ENCODE peak calls at places on chromosomes 3 and 15, in six cellular contexts. One of them, this sample, is unnamed. For H3K36me3, the result is how much of the 10 kb centered on the place peaks cover.

GRCh38 chr3:127779747-127780146 is 42.6 kb downstream of the MGLL start:
- DNase-seq in neuronal stem cell: no peak
- DNase-seq in IMR-90: peak
- DNase-seq in trophoblast cell: no peak
- DNase-seq in mesenchymal stem cell: peak
- DNase-seq in H1: no peak
- DNase-seq in this sample: no peak

GRCh38 chr3:11507719-11508118 is 136.0 kb downstream of the VGLL4 start:
- DNase-seq in neuronal stem cell: no peak
- DNase-seq in IMR-90: peak
- DNase-seq in mesenchymal stem cell: peak
- DNase-seq in H1: no peak
- DNase-seq in trophoblast cell: no peak
- DNase-seq in this sample: peak

GRCh38 chr15:93520206-93520605 is 431.2 kb upstream of the RGMA start:
- DNase-seq in H1: no peak
- DNase-seq in trophoblast cell: no peak
- DNase-seq in neuronal stem cell: no peak
- DNase-seq in mesenchymal stem cell: no peak
- DNase-seq in IMR-90: no peak
- DNase-seq in this sample: peak

GRCh38 chr3:179113903-179114302 is 34.3 kb upstream of the PIK3CA start:
- DNase-seq in neuronal stem cell: no peak
- DNase-seq in H1: no peak
- DNase-seq in IMR-90: peak
- DNase-seq in mesenchymal stem cell: peak
- DNase-seq in trophoblast cell: no peak
- DNase-seq in this sample: no peak

GRCh38 chr3:109047366-109047765 is 70.6 kb downstream of the MORC1 start:
- DNase-seq in H1: no peak
- DNase-seq in neuronal stem cell: no peak
- DNase-seq in IMR-90: no peak
- DNase-seq in mesenchymal stem cell: no peak
- DNase-seq in trophoblast cell: no peak
- DNase-seq in this sample: no peak

GRCh38 chr3:63328386-63328785 is 50.3 kb downstream of the SYNPR start:
- DNase-seq in H1: no peak
- DNase-seq in trophoblast cell: peak
- DNase-seq in mesenchymal stem cell: peak
- DNase-seq in IMR-90: peak
- DNase-seq in neuronal stem cell: no peak
- DNase-seq in this sample: no peak

GRCh38 chr15:89494941-89495637 is 1.3 kb downstream of the RHCG start:
- DNase-seq in neuronal stem cell: peak
- DNase-seq in H1: no peak
- DNase-seq in mesenchymal stem cell: no peak
- DNase-seq in trophoblast cell: peak
- DNase-seq in IMR-90: no peak
- DNase-seq in this sample: peak

GRCh38 chr3:171453175-171453868 is 6.9 kb downstream of the TNIK start:
- DNase-seq in IMR-90: no peak
- DNase-seq in mesenchymal stem cell: no peak
- DNase-seq in H1: no peak
- DNase-seq in neuronal stem cell: peak
- DNase-seq in trophoblast cell: no peak
- DNase-seq in this sample: peak

GRCh38 chr3:195180490-195181106 is 90.4 kb downstream of the XXYLT1 start:
- DNase-seq in trophoblast cell: no peak
- DNase-seq in H1: no peak
- DNase-seq in IMR-90: no peak
- DNase-seq in neuronal stem cell: no peak
- DNase-seq in mesenchymal stem cell: peak
- DNase-seq in this sample: no peak

GRCh38 chr15:67068724-67069400 is 3.5 kb downstream of the SMAD3 start:
- DNase-seq in H1: no peak
- DNase-seq in trophoblast cell: no peak
- DNase-seq in mesenchymal stem cell: peak
- DNase-seq in neuronal stem cell: no peak
- DNase-seq in IMR-90: peak
- DNase-seq in this sample: no peak

GRCh38 chr3:48414376-48415250 is 15.3 kb downstream of the PLXNB1 start:
- DNase-seq in neuronal stem cell: no peak
- DNase-seq in trophoblast cell: no peak
- DNase-seq in H1: no peak
- DNase-seq in mesenchymal stem cell: no peak
- DNase-seq in IMR-90: no peak
- DNase-seq in this sample: no peak

GRCh38 chr3:48417529-48418108 is 12.3 kb downstream of the PLXNB1 start:
- DNase-seq in neuronal stem cell: no peak
- DNase-seq in mesenchymal stem cell: no peak
- DNase-seq in trophoblast cell: no peak
- DNase-seq in IMR-90: no peak
- DNase-seq in H1: no peak
- DNase-seq in this sample: no peak

GRCh38 chr3:48416546-48416945 is 13.3 kb downstream of the PLXNB1 start:
- DNase-seq in H1: no peak
- DNase-seq in neuronal stem cell: no peak
- DNase-seq in mesenchymal stem cell: no peak
- DNase-seq in trophoblast cell: no peak
- DNase-seq in IMR-90: no peak
- DNase-seq in this sample: no peak

GRCh38 chr3:48415251-48415953 is 14.5 kb downstream of the PLXNB1 start:
- DNase-seq in mesenchymal stem cell: no peak
- DNase-seq in trophoblast cell: no peak
- DNase-seq in IMR-90: no peak
- DNase-seq in H1: no peak
- DNase-seq in neuronal stem cell: no peak
- DNase-seq in this sample: no peak

DNA sequence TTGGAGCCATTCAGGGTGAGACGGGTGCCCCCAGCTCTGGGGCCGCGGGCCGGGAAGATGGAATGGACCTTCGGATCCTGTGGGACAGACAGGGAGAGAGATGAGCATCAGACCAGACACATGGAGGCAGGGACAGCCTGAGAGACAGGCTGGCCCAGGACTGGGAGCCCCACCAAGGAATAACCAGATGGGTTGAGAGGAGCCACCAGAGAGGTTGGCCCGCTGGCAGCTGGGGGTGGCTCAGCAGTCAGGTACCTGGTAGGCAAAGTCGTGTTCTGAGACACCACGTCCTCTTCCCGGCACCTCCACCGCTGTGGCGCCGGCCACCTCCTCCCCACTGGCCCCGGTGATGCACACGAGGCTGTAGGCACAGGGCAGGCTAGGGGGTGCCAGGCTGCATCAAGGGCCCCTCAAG is 13.8 kb downstream of the PLXNB1 start:
- DNase-seq in neuronal stem cell: no peak
- DNase-seq in trophoblast cell: no peak
- DNase-seq in mesenchymal stem cell: no peak
- DNase-seq in H1: no peak
- DNase-seq in IMR-90: no peak
- DNase-seq in this sample: no peak
- H3K36me3 ChIP-seq in neuronal stem cell: half or more
- H3K36me3 ChIP-seq in trophoblast cell: half or more
- H3K36me3 ChIP-seq in mesenchymal stem cell: half or more
- H3K36me3 ChIP-seq in H1: half or more
- H3K36me3 ChIP-seq in IMR-90: half or more
- H3K36me3 ChIP-seq in this sample: under half

GRCh38 chr3:110686691-110687090 is 384.9 kb upstream of the NECTIN3 start:
- DNase-seq in H1: no peak
- DNase-seq in neuronal stem cell: no peak
- DNase-seq in trophoblast cell: no peak
- DNase-seq in IMR-90: peak
- DNase-seq in mesenchymal stem cell: no peak
- DNase-seq in this sample: no peak
- H2AK5ac ChIP-seq in H1: no peak
- H2AK5ac ChIP-seq in neuronal stem cell: no peak
- H2AK5ac ChIP-seq in trophoblast cell: no peak
- H2AK5ac ChIP-seq in IMR-90: no peak
- H2AK5ac ChIP-seq in mesenchymal stem cell: no peak
- H2AK5ac ChIP-seq in this sample: no peak

GRCh38 chr15:42182328-42182901 is 25.7 kb downstream of the VPS39 start:
- DNase-seq in trophoblast cell: peak
- DNase-seq in neuronal stem cell: no peak
- DNase-seq in H1: no peak
- DNase-seq in mesenchymal stem cell: no peak
- DNase-seq in IMR-90: no peak
- DNase-seq in this sample: no peak
- H3K36me3 ChIP-seq in trophoblast cell: under half
- H3K36me3 ChIP-seq in neuronal stem cell: half or more
- H3K36me3 ChIP-seq in H1: under half
- H3K36me3 ChIP-seq in mesenchymal stem cell: under half
- H3K36me3 ChIP-seq in IMR-90: under half
- H3K36me3 ChIP-seq in this sample: under half

DNA sequence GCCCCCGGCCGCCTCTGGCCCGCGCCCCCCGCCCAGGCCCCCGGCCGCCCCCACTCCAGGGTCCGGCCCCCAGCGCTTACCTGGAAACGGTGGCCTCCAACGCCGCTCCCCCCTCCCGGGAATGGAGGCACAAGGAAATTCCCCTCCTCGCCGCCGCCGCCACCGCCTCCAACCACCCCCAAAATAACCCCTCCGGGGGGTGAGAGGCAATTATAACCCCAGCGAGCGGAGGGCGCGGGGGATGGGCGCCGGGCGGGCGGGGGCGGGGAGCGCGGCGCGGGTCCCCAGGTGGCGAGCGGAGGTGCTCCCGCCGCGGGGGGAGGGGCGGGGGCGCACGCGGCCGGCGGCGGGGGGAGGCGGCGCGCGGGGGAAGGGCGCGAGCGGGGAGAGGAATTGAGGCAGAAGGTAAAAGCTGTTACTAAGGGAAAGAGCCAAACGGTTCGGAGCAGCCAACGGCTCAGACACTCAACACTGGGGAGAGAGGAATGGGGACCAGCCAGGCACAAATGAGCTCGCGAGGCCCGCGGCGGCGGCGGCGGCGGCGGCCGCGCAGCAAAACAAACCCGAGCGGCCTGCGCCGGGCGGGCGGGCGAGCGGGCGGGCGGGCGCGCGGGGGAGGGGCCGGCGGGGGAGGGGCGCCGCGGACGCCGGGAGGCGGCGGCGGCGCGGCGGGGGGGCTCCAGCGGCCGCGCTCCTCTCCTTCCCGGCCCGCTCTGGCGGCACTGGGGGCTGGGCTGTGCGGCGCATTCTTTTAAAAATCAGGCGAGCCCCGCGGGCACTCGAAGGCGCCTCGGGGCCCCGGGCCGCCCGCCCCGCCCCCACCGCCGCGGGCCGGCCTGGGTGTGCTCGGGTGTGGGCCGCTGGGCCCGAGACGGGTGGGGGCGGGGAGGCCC is at the start of gene TBL1XR1:
- DNase-seq in mesenchymal stem cell: peak
- DNase-seq in H1: peak
- DNase-seq in IMR-90: peak
- DNase-seq in neuronal stem cell: peak
- DNase-seq in trophoblast cell: peak
- DNase-seq in this sample: peak
- H2AK5ac ChIP-seq in mesenchymal stem cell: peak
- H2AK5ac ChIP-seq in H1: peak
- H2AK5ac ChIP-seq in IMR-90: peak
- H2AK5ac ChIP-seq in neuronal stem cell: peak
- H2AK5ac ChIP-seq in trophoblast cell: peak
- H2AK5ac ChIP-seq in this sample: peak

GRCh38 chr3:40532252-40532651 is 7.5 kb downstream of the ZNF621 start:
- DNase-seq in mesenchymal stem cell: no peak
- DNase-seq in H1: no peak
- DNase-seq in neuronal stem cell: no peak
- DNase-seq in trophoblast cell: peak
- DNase-seq in IMR-90: no peak
- DNase-seq in this sample: no peak
- H3K36me3 ChIP-seq in mesenchymal stem cell: under half
- H3K36me3 ChIP-seq in H1: under half
- H3K36me3 ChIP-seq in neuronal stem cell: half or more
- H3K36me3 ChIP-seq in trophoblast cell: under half
- H3K36me3 ChIP-seq in IMR-90: half or more
- H3K36me3 ChIP-seq in this sample: under half

DNA sequence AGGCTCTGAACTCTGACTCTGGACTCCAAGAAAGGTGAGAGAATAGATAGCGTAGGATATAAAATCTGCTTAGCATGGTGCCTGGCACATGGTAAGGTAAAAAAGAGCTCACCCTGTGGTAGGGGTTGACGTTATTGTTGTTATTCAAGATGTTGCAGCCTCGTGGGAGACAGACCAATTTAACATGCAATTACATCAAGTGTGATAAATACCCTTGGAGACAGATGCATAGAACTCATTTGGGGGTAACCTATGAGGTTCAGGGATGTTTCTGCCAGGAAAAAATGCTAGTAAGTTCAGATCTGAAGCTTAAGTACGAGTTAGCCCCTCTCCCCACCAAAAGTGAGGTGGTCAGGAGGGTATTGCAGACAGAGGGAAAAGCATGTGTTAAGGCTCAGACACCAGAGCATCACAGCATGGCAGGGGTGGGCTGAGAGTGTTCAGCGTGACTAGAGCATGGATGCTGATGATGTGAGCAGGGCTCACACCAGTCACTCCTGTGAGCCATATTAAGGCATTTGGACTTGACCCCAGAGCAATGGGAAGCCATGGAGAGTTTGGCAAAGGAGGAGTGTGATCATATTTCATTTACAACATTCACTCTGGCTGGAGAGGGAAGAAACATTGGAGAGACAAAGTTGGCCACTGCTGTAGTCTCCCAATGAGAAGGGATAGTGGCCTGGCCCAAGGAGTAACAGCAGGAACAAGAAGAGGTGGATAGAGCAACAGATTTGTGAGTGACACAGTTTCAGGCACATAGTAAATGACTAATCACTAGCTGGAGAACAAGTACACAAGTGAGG is 181.0 kb downstream of the UACA start:
- DNase-seq in neuronal stem cell: no peak
- DNase-seq in IMR-90: peak
- DNase-seq in trophoblast cell: no peak
- DNase-seq in mesenchymal stem cell: no peak
- DNase-seq in H1: no peak
- DNase-seq in this sample: no peak
- H2AK5ac ChIP-seq in neuronal stem cell: no peak
- H2AK5ac ChIP-seq in IMR-90: peak
- H2AK5ac ChIP-seq in trophoblast cell: no peak
- H2AK5ac ChIP-seq in mesenchymal stem cell: no peak
- H2AK5ac ChIP-seq in H1: no peak
- H2AK5ac ChIP-seq in this sample: no peak

DNA sequence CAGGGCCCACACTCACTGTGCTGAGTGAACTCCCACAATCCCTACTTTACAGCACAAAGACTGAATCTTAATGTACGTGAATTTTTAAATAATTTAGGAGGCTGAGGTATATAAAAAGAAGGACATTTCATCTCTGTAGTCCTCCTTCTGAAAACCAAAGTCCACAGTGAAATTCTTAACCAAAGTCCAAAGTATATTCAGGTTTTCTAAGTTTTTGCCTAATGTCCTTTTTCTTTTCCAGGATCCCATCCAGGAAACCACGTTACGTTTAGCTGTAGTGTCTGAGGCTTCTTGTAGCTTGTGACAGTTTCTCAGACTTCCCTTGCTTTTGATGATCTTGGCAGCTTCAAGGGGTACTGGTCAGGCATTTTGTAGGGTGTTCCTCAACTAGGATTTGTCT is 44.5 kb downstream of the SCAP start:
- DNase-seq in neuronal stem cell: no peak
- DNase-seq in H1: no peak
- DNase-seq in mesenchymal stem cell: no peak
- DNase-seq in trophoblast cell: no peak
- DNase-seq in IMR-90: no peak
- DNase-seq in this sample: no peak
- H3K36me3 ChIP-seq in neuronal stem cell: half or more
- H3K36me3 ChIP-seq in H1: under half
- H3K36me3 ChIP-seq in mesenchymal stem cell: half or more
- H3K36me3 ChIP-seq in trophoblast cell: under half
- H3K36me3 ChIP-seq in IMR-90: under half
- H3K36me3 ChIP-seq in this sample: under half